ENCODE peak calls at places on chromosomes 2 and 18, in six cellular contexts. One of them, this sample, is unnamed.
A peak's percentile ranks its signal among the peaks of the same experiment; 100 is the strongest.

GRCh38 chr2:47086571-47086970 is 68.5 kb downstream of the STPG4 start:
- DNase-seq in DMS79: no peak
- DNase-seq in activated T-cell treated with anti-CD3 and anti-CD28 coated beads, Interleukin-2, amount 50 U/mL, for 4 hours: no peak
- DNase-seq in sigmoid colon: no peak
- DNase-seq in epithelial cell of esophagus: no peak
- DNase-seq in NCI-H1105: no peak
- DNase-seq in this sample: no peak

GRCh38 chr2:207694811-207695281 is 16.6 kb upstream of the CCNYL1 start:
- DNase-seq in NCI-H1105: no peak
- DNase-seq in DMS79: no peak
- DNase-seq in sigmoid colon: no peak
- DNase-seq in epithelial cell of esophagus: no peak
- DNase-seq in activated T-cell treated with anti-CD3 and anti-CD28 coated beads, Interleukin-2, amount 50 U/mL, for 4 hours: no peak
- DNase-seq in this sample: no peak

GRCh38 chr18:58967643-58968291 is 103.1 kb downstream of the ZNF532 start:
- DNase-seq in NCI-H1105: no peak
- DNase-seq in DMS79: peak; percentile 79
- DNase-seq in activated T-cell treated with anti-CD3 and anti-CD28 coated beads, Interleukin-2, amount 50 U/mL, for 4 hours: no peak
- DNase-seq in epithelial cell of esophagus: no peak
- DNase-seq in sigmoid colon: no peak
- DNase-seq in this sample: no peak

GRCh38 chr18:10225300-10225699 is 229.1 kb upstream of the APCDD1 start:
- DNase-seq in sigmoid colon: no peak
- DNase-seq in DMS79: no peak
- DNase-seq in epithelial cell of esophagus: no peak
- DNase-seq in NCI-H1105: no peak
- DNase-seq in activated T-cell treated with anti-CD3 and anti-CD28 coated beads, Interleukin-2, amount 50 U/mL, for 4 hours: no peak
- DNase-seq in this sample: no peak

GRCh38 chr2:217142649-217143266 is 282.9 kb upstream of the TNP1 start:
- DNase-seq in DMS79: no peak
- DNase-seq in sigmoid colon: no peak
- DNase-seq in activated T-cell treated with anti-CD3 and anti-CD28 coated beads, Interleukin-2, amount 50 U/mL, for 4 hours: no peak
- DNase-seq in NCI-H1105: no peak
- DNase-seq in epithelial cell of esophagus: peak; percentile 51
- DNase-seq in this sample: peak; percentile 69

GRCh38 chr2:82875891-82876290 is 1583.2 kb downstream of the SUCLG1 start:
- DNase-seq in activated T-cell treated with anti-CD3 and anti-CD28 coated beads, Interleukin-2, amount 50 U/mL, for 4 hours: no peak
- DNase-seq in epithelial cell of esophagus: no peak
- DNase-seq in sigmoid colon: no peak
- DNase-seq in NCI-H1105: no peak
- DNase-seq in DMS79: no peak
- DNase-seq in this sample: no peak

GRCh38 chr2:62471816-62472215 is 34.2 kb downstream of the TMEM17 start:
- DNase-seq in activated T-cell treated with anti-CD3 and anti-CD28 coated beads, Interleukin-2, amount 50 U/mL, for 4 hours: no peak
- DNase-seq in DMS79: peak; percentile 87
- DNase-seq in NCI-H1105: no peak
- DNase-seq in sigmoid colon: no peak
- DNase-seq in epithelial cell of esophagus: no peak
- DNase-seq in this sample: no peak

GRCh38 chr2:222769941-222770340 is 90.9 kb upstream of the ACSL3 start:
- DNase-seq in NCI-H1105: no peak
- DNase-seq in DMS79: no peak
- DNase-seq in sigmoid colon: no peak
- DNase-seq in epithelial cell of esophagus: no peak
- DNase-seq in activated T-cell treated with anti-CD3 and anti-CD28 coated beads, Interleukin-2, amount 50 U/mL, for 4 hours: no peak
- DNase-seq in this sample: no peak

GRCh38 chr18:25340762-25341161 is 11.2 kb downstream of the ZNF521 start:
- DNase-seq in sigmoid colon: no peak
- DNase-seq in NCI-H1105: no peak
- DNase-seq in epithelial cell of esophagus: no peak
- DNase-seq in DMS79: no peak
- DNase-seq in activated T-cell treated with anti-CD3 and anti-CD28 coated beads, Interleukin-2, amount 50 U/mL, for 4 hours: no peak
- DNase-seq in this sample: no peak

GRCh38 chr18:50671376-50671775 is 111.5 kb downstream of the MAPK4 start:
- DNase-seq in activated T-cell treated with anti-CD3 and anti-CD28 coated beads, Interleukin-2, amount 50 U/mL, for 4 hours: no peak
- DNase-seq in NCI-H1105: no peak
- DNase-seq in sigmoid colon: no peak
- DNase-seq in DMS79: no peak
- DNase-seq in epithelial cell of esophagus: no peak
- DNase-seq in this sample: no peak

GRCh38 chr2:71865391-71865965 is 282.2 kb downstream of the CYP26B1 start:
- DNase-seq in DMS79: no peak
- DNase-seq in activated T-cell treated with anti-CD3 and anti-CD28 coated beads, Interleukin-2, amount 50 U/mL, for 4 hours: no peak
- DNase-seq in NCI-H1105: no peak
- DNase-seq in sigmoid colon: no peak
- DNase-seq in epithelial cell of esophagus: peak; percentile 17
- DNase-seq in this sample: no peak

GRCh38 chr2:8541223-8541622 is 140.6 kb upstream of the ID2 start:
- DNase-seq in NCI-H1105: no peak
- DNase-seq in DMS79: no peak
- DNase-seq in epithelial cell of esophagus: no peak
- DNase-seq in activated T-cell treated with anti-CD3 and anti-CD28 coated beads, Interleukin-2, amount 50 U/mL, for 4 hours: no peak
- DNase-seq in sigmoid colon: no peak
- DNase-seq in this sample: no peak

GRCh38 chr18:3793545-3793944 is 343.6 kb downstream of the TGIF1 start:
- DNase-seq in activated T-cell treated with anti-CD3 and anti-CD28 coated beads, Interleukin-2, amount 50 U/mL, for 4 hours: no peak
- DNase-seq in NCI-H1105: no peak
- DNase-seq in sigmoid colon: no peak
- DNase-seq in epithelial cell of esophagus: no peak
- DNase-seq in DMS79: no peak
- DNase-seq in this sample: no peak

GRCh38 chr2:163717993-163718680 is 17.7 kb downstream of the FIGN start:
- DNase-seq in activated T-cell treated with anti-CD3 and anti-CD28 coated beads, Interleukin-2, amount 50 U/mL, for 4 hours: no peak
- DNase-seq in NCI-H1105: no peak
- DNase-seq in epithelial cell of esophagus: no peak
- DNase-seq in DMS79: no peak
- DNase-seq in sigmoid colon: no peak
- DNase-seq in this sample: peak; percentile 85

GRCh38 chr2:112706170-112706664 is 14.6 kb upstream of the NT5DC4 start:
- DNase-seq in DMS79: no peak
- DNase-seq in activated T-cell treated with anti-CD3 and anti-CD28 coated beads, Interleukin-2, amount 50 U/mL, for 4 hours: no peak
- DNase-seq in NCI-H1105: no peak
- DNase-seq in epithelial cell of esophagus: peak; percentile 60
- DNase-seq in sigmoid colon: peak; percentile 25
- DNase-seq in this sample: no peak

GRCh38 chr2:26088038-26088643 is 54.3 kb downstream of the RAB10 start:
- DNase-seq in NCI-H1105: no peak
- DNase-seq in epithelial cell of esophagus: peak; percentile 27
- DNase-seq in activated T-cell treated with anti-CD3 and anti-CD28 coated beads, Interleukin-2, amount 50 U/mL, for 4 hours: no peak
- DNase-seq in sigmoid colon: no peak
- DNase-seq in DMS79: no peak
- DNase-seq in this sample: peak; percentile 50

GRCh38 chr18:3402962-3403585 is 46.9 kb upstream of the TGIF1 start:
- DNase-seq in NCI-H1105: no peak
- DNase-seq in sigmoid colon: no peak
- DNase-seq in epithelial cell of esophagus: peak; percentile 40
- DNase-seq in DMS79: no peak
- DNase-seq in activated T-cell treated with anti-CD3 and anti-CD28 coated beads, Interleukin-2, amount 50 U/mL, for 4 hours: no peak
- DNase-seq in this sample: peak; percentile 49

This sample was measured in DMS53.